ENCODE peak calls at places on chromosomes 16 and 17, in six cellular contexts. One of them, this sample, is unnamed.

GRCh38 chr17:1643293-1643998 is 2.1 kb downstream of the SCARF1 start:
- DNase-seq in tibial nerve: no peak
- DNase-seq in stomach: peak; percentile 92
- DNase-seq in body of pancreas: peak; percentile 93
- DNase-seq in prostate gland: peak; percentile 83
- DNase-seq in A549: peak; percentile 49
- DNase-seq in this sample: peak; percentile 77

GRCh38 chr16:20175358-20175757 is 101.7 kb upstream of the GPR139 start:
- DNase-seq in A549: no peak
- DNase-seq in stomach: no peak
- DNase-seq in prostate gland: no peak
- DNase-seq in tibial nerve: no peak
- DNase-seq in body of pancreas: no peak
- DNase-seq in this sample: no peak

GRCh38 chr16:9370071-9370491 is 278.6 kb downstream of the HAPSTR1 start:
- DNase-seq in A549: no peak
- DNase-seq in tibial nerve: no peak
- DNase-seq in prostate gland: no peak
- DNase-seq in stomach: no peak
- DNase-seq in body of pancreas: peak; percentile 44
- DNase-seq in this sample: no peak

GRCh38 chr16:50153648-50154368 is 702 bp downstream of the TENT4B start:
- DNase-seq in prostate gland: peak; percentile 14
- DNase-seq in body of pancreas: peak; percentile 27
- DNase-seq in A549: no peak
- DNase-seq in stomach: no peak
- DNase-seq in tibial nerve: peak; percentile 16
- DNase-seq in this sample: no peak

GRCh38 chr16:66653581-66654350 is 42.8 kb downstream of the CMTM4 start:
- DNase-seq in body of pancreas: no peak
- DNase-seq in stomach: no peak
- DNase-seq in prostate gland: no peak
- DNase-seq in A549: no peak
- DNase-seq in tibial nerve: no peak
- DNase-seq in this sample: no peak

GRCh38 chr17:45316271-45317112 is at the start of gene MAP3K14:
- DNase-seq in prostate gland: peak; percentile 38
- DNase-seq in tibial nerve: peak; percentile 54
- DNase-seq in A549: peak; percentile 71
- DNase-seq in stomach: peak; percentile 75
- DNase-seq in body of pancreas: peak; percentile 78
- DNase-seq in this sample: peak; percentile 71

GRCh38 chr17:15364615-15365014 is 23.2 kb upstream of the TEKT3 start:
- DNase-seq in stomach: no peak
- DNase-seq in body of pancreas: peak; percentile 37
- DNase-seq in A549: no peak
- DNase-seq in prostate gland: no peak
- DNase-seq in tibial nerve: no peak
- DNase-seq in this sample: no peak

GRCh38 chr17:9875441-9875840 is 29.6 kb downstream of the RCVRN start:
- DNase-seq in body of pancreas: peak; percentile 38
- DNase-seq in stomach: no peak
- DNase-seq in A549: no peak
- DNase-seq in prostate gland: no peak
- DNase-seq in tibial nerve: no peak
- DNase-seq in this sample: no peak

GRCh38 chr17:66661411-66661843 is 173.5 kb upstream of the CACNG5 start:
- DNase-seq in prostate gland: peak; percentile 30
- DNase-seq in stomach: peak; percentile 45
- DNase-seq in tibial nerve: no peak
- DNase-seq in body of pancreas: no peak
- DNase-seq in A549: peak; percentile 77
- DNase-seq in this sample: no peak

GRCh38 chr16:56988948-56989945 is at the start of gene NLRC5:
- DNase-seq in A549: peak; percentile 62
- DNase-seq in body of pancreas: peak; percentile 89
- DNase-seq in stomach: peak; percentile 92
- DNase-seq in prostate gland: peak; percentile 88
- DNase-seq in tibial nerve: peak; percentile 77
- DNase-seq in this sample: peak; percentile 65

GRCh38 chr16:86391987-86392386 is 118.3 kb upstream of the FOXF1 start:
- DNase-seq in tibial nerve: no peak
- DNase-seq in A549: no peak
- DNase-seq in stomach: no peak
- DNase-seq in body of pancreas: no peak
- DNase-seq in prostate gland: no peak
- DNase-seq in this sample: no peak

GRCh38 chr17:71208111-71208704 is 912.6 kb upstream of the SOX9 start:
- DNase-seq in stomach: no peak
- DNase-seq in tibial nerve: no peak
- DNase-seq in prostate gland: peak; percentile 5
- DNase-seq in body of pancreas: no peak
- DNase-seq in A549: no peak
- DNase-seq in this sample: peak; percentile 17

GRCh38 chr17:32259596-32259995 is 6.0 kb upstream of the RHBDL3 start:
- DNase-seq in stomach: no peak
- DNase-seq in body of pancreas: no peak
- DNase-seq in tibial nerve: no peak
- DNase-seq in prostate gland: no peak
- DNase-seq in A549: no peak
- DNase-seq in this sample: no peak

GRCh38 chr16:87705780-87706277 is 60.0 kb downstream of the KLHDC4 start:
- DNase-seq in prostate gland: no peak
- DNase-seq in A549: no peak
- DNase-seq in body of pancreas: peak; percentile 18
- DNase-seq in tibial nerve: no peak
- DNase-seq in stomach: peak; percentile 37
- DNase-seq in this sample: no peak

GRCh38 chr17:41141361-41141760 is 1.0 kb upstream of the KRTAP4-6 start:
- DNase-seq in prostate gland: no peak
- DNase-seq in tibial nerve: no peak
- DNase-seq in A549: no peak
- DNase-seq in body of pancreas: no peak
- DNase-seq in stomach: no peak
- DNase-seq in this sample: no peak

GRCh38 chr16:15523092-15523541 is 88.7 kb downstream of the BMERB1 start:
- DNase-seq in A549: peak; percentile 71
- DNase-seq in body of pancreas: peak; percentile 35
- DNase-seq in prostate gland: no peak
- DNase-seq in stomach: no peak
- DNase-seq in tibial nerve: no peak
- DNase-seq in this sample: no peak

GRCh38 chr16:21704733-21705132 is 41.0 kb downstream of the OTOA start:
- DNase-seq in A549: peak; percentile 37
- DNase-seq in prostate gland: no peak
- DNase-seq in body of pancreas: no peak
- DNase-seq in stomach: no peak
- DNase-seq in tibial nerve: no peak
- DNase-seq in this sample: no peak

GRCh38 chr17:73887739-73888138 is 243.5 kb upstream of the SDK2 start:
- DNase-seq in A549: no peak
- DNase-seq in tibial nerve: no peak
- DNase-seq in stomach: no peak
- DNase-seq in prostate gland: no peak
- DNase-seq in body of pancreas: no peak
- DNase-seq in this sample: no peak

GRCh38 chr16:28923652-28924398 is 1.2 kb downstream of the RABEP2 start:
- DNase-seq in stomach: peak; percentile 29
- DNase-seq in A549: no peak
- DNase-seq in body of pancreas: peak; percentile 27
- DNase-seq in tibial nerve: no peak
- DNase-seq in prostate gland: no peak
- DNase-seq in this sample: no peak

GRCh38 chr16:83615131-83615530 is 192.6 kb upstream of the HSBP1 start:
- DNase-seq in tibial nerve: no peak
- DNase-seq in body of pancreas: no peak
- DNase-seq in prostate gland: no peak
- DNase-seq in A549: no peak
- DNase-seq in stomach: no peak
- DNase-seq in this sample: no peak

GRCh38 chr16:11058820-11059219 is 114.5 kb downstream of the CLEC16A start:
- DNase-seq in tibial nerve: no peak
- DNase-seq in A549: no peak
- DNase-seq in prostate gland: no peak
- DNase-seq in stomach: no peak
- DNase-seq in body of pancreas: no peak
- DNase-seq in this sample: no peak

DNA sequence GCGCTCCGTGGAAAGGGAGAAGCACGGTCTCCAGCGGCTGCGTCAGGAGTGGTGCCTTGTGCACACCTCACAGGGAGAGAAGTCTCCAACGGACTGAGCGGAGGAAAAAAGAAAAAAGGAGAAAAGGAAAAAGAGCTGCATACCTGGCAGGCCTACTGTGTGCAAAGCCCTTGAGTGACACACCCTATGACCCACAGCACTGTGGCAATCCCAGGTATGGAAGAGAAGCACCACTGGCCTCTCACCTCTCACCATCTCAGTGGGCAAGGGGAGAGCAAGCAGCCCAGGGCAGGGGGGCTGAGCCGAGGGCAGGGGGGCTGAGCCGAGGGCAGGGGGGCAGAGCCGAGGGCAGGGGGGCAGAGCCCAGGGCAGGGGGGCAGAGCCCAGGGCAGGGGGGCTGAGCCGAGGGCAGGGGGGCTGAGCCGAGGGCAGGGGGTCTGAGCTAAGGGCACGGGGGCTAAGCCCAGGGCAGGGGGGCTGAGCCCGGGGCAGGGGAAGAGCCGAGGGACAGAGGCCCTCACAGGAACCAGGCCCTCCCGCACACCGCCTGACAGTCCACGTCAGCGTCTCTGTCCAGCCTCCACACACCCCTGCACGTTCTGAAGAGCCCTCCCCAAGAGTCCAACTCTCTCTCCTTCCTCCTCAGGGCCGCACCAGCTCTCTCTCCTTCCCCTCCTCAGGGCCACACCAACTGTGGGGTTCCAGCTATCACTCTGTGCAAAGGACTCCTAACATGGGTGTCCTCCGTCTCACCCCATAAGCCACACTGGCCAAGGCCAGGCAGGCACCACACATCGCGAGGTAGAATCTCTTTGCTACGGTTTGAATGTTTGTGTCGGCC is 105.8 kb downstream of the ZNF778 start:
- DNase-seq in stomach: no peak
- DNase-seq in A549: no peak
- DNase-seq in body of pancreas: no peak
- DNase-seq in prostate gland: no peak
- DNase-seq in tibial nerve: no peak
- DNase-seq in this sample: no peak
- TF ChIP-seq POLR2A in stomach: no peak
- TF ChIP-seq POLR2A in A549: no peak
- TF ChIP-seq POLR2A in body of pancreas: no peak
- TF ChIP-seq POLR2A in prostate gland: no peak
- TF ChIP-seq POLR2A in tibial nerve: no peak
- TF ChIP-seq POLR2A in this sample: no peak

DNA sequence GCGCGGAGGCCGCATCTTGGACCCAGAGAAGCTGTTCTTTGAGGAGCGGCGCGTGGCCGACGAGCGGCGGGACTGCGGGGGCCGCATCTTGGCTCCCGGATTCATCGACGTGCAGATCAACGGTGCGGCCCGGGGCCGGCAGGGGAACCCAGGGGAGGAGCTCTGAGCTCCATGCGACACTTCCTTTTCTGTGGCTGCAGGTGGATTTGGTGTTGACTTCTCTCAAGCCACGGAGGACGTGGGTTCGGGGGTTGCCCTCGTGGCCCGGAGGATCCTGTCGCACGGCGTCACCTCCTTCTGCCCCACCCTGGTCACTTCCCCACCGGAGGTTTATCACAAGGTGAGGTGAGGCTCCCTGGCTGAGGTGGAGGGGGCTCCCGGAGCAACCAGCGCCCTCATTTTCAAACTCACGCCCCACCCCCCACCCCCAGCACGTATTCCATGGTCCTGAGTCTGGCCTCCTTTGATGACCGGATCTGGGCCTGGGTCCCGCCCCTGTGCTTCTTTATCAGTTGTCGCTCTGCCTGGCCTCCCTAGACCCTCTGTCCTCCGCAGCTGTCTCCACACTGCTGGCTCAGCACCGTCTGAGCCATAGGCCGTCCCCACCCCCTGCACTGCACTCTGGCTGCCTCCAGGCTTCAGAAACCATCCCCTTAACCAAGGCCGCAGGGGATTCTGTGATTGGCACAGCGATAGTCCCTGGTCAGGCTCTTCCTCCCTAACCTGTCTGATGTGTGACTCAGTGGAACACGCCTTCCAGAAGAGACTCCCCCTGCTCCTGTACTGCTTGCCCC is 810 bp downstream of the AMDHD2 start:
- DNase-seq in body of pancreas: no peak
- DNase-seq in A549: no peak
- DNase-seq in stomach: peak; percentile 50
- DNase-seq in prostate gland: no peak
- DNase-seq in tibial nerve: no peak
- DNase-seq in this sample: no peak
- TF ChIP-seq CTCF in body of pancreas: no peak
- TF ChIP-seq CTCF in A549: no peak
- TF ChIP-seq CTCF in stomach: no peak
- TF ChIP-seq CTCF in prostate gland: no peak
- TF ChIP-seq CTCF in tibial nerve: no peak
- TF ChIP-seq CTCF in this sample: no peak

DNA sequence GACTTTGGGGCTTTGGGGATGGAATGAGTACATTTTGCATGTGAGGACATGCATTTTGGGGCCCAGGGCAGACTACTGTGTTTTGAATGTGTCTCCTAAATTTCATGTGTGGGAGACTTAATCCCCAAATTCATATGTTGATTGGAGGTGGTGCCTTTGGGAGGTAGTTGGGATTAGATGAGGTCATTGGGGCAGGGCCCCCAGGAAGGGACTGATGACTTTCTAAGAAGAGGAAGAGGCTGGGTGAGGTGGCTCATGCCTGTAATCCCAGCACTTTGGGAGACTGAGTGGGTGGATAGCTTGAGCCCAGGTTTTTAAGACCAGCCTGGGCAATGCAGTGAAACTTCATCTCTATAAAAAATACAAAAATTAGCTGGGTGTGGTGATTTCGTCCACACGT is 42.8 kb upstream of the RAI1 start:
- DNase-seq in stomach: no peak
- DNase-seq in prostate gland: no peak
- DNase-seq in tibial nerve: no peak
- DNase-seq in A549: no peak
- DNase-seq in body of pancreas: no peak
- DNase-seq in this sample: no peak
- TF ChIP-seq POLR2A in stomach: no peak
- TF ChIP-seq POLR2A in prostate gland: no peak
- TF ChIP-seq POLR2A in tibial nerve: no peak
- TF ChIP-seq POLR2A in A549: no peak
- TF ChIP-seq POLR2A in body of pancreas: no peak
- TF ChIP-seq POLR2A in this sample: no peak

DNA sequence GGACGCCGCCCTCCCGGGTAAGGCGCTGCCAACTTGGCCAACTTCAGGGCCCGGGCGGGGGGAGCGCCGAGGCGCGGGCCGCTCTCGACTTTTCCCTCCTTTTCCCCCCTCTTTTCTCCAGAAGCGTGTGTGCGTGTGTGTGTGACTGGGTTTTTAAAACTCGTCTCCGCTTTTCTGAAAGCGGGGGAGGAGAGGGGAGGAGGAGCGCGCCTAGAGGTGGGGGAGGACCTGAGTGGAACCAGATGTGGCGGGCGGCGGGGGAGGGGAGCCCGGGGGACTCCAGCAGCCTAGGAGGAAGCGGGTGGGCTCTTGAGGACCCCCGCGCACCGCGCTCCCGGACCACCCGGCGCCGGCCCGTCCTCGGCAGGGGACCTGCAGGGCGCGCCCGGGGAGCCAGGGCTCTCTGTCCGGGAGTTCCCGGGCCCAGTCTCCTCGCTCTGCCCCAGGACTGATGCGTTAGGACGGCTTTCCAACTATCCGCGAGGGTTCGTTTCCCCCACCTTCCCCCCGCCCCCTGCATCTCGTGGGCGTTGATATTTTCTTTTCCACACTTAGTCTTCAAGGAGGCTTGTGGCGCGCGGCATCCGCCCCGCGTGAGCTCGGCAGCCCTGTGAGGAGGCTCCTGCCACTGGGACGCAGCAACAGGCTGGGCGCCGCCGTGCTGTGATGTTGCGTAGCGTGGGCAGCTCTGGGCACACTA is 584 bp downstream of the MRC2 start:
- DNase-seq in A549: peak; percentile 66
- DNase-seq in tibial nerve: no peak
- DNase-seq in body of pancreas: no peak
- DNase-seq in prostate gland: peak; percentile 23
- DNase-seq in stomach: no peak
- DNase-seq in this sample: peak; percentile 32
- TF ChIP-seq CTCF in A549: no peak
- TF ChIP-seq CTCF in tibial nerve: no peak
- TF ChIP-seq CTCF in body of pancreas: no peak
- TF ChIP-seq CTCF in prostate gland: no peak
- TF ChIP-seq CTCF in stomach: no peak
- TF ChIP-seq CTCF in this sample: no peak

This sample was measured in breast epithelium.